ENCODE peak calls at places on chromosome 14, in four cellular contexts. One of them, this sample, is unnamed.

GRCh38 chr14:74955229-74955999 is at the start of gene PGF:
- DNase-seq in kidney tubule cell: peak
- DNase-seq in NCI-H2081: peak
- DNase-seq in HS-5: no peak
- DNase-seq in this sample: peak

GRCh38 chr14:97056086-97056485 is 258.9 kb downstream of the VRK1 start:
- DNase-seq in kidney tubule cell: no peak
- DNase-seq in NCI-H2081: no peak
- DNase-seq in HS-5: no peak
- DNase-seq in this sample: no peak

GRCh38 chr14:29637406-29637805 is 290.2 kb downstream of the PRKD1 start:
- DNase-seq in HS-5: no peak
- DNase-seq in kidney tubule cell: peak
- DNase-seq in NCI-H2081: peak
- DNase-seq in this sample: no peak

GRCh38 chr14:99374964-99375363 is 103.0 kb upstream of the BCL11B start:
- DNase-seq in HS-5: no peak
- DNase-seq in NCI-H2081: no peak
- DNase-seq in kidney tubule cell: no peak
- DNase-seq in this sample: no peak

GRCh38 chr14:102140027-102140749 is 491 bp downstream of the WDR20 start:
- DNase-seq in NCI-H2081: peak
- DNase-seq in HS-5: no peak
- DNase-seq in kidney tubule cell: peak
- DNase-seq in this sample: peak

GRCh38 chr14:69861170-69861569 is 18.0 kb upstream of the SMOC1 start:
- DNase-seq in kidney tubule cell: no peak
- DNase-seq in HS-5: no peak
- DNase-seq in NCI-H2081: no peak
- DNase-seq in this sample: no peak

GRCh38 chr14:56461876-56462275 is 117.7 kb upstream of the TMEM260 start:
- DNase-seq in NCI-H2081: no peak
- DNase-seq in kidney tubule cell: no peak
- DNase-seq in HS-5: no peak
- DNase-seq in this sample: no peak

GRCh38 chr14:33986804-33987203 is 35.9 kb upstream of the EGLN3 start:
- DNase-seq in HS-5: peak
- DNase-seq in NCI-H2081: no peak
- DNase-seq in kidney tubule cell: peak
- DNase-seq in this sample: peak

GRCh38 chr14:64971890-64972785 is at the start of gene RAB15:
- DNase-seq in NCI-H2081: peak
- DNase-seq in kidney tubule cell: peak
- DNase-seq in HS-5: no peak
- DNase-seq in this sample: peak

GRCh38 chr14:76715102-76715926 is 46.0 kb upstream of the VASH1 start:
- DNase-seq in NCI-H2081: peak
- DNase-seq in kidney tubule cell: no peak
- DNase-seq in HS-5: no peak
- DNase-seq in this sample: no peak

GRCh38 chr14:79514700-79515099 is 696.6 kb downstream of the DIO2 start:
- DNase-seq in HS-5: peak
- DNase-seq in NCI-H2081: no peak
- DNase-seq in kidney tubule cell: peak
- DNase-seq in this sample: peak

GRCh38 chr14:99388286-99388685 is 92.4 kb downstream of the SETD3 start:
- DNase-seq in kidney tubule cell: no peak
- DNase-seq in NCI-H2081: no peak
- DNase-seq in HS-5: no peak
- DNase-seq in this sample: no peak

GRCh38 chr14:104469591-104469990 is 110.0 kb upstream of the C14orf180 start:
- DNase-seq in NCI-H2081: no peak
- DNase-seq in HS-5: no peak
- DNase-seq in kidney tubule cell: no peak
- DNase-seq in this sample: no peak

GRCh38 chr14:96852823-96853422 is 55.7 kb downstream of the VRK1 start:
- DNase-seq in kidney tubule cell: peak
- DNase-seq in NCI-H2081: peak
- DNase-seq in HS-5: peak
- DNase-seq in this sample: peak

GRCh38 chr14:91920526-91920925 is 27.0 kb downstream of the FBLN5 start:
- DNase-seq in HS-5: no peak
- DNase-seq in kidney tubule cell: no peak
- DNase-seq in NCI-H2081: no peak
- DNase-seq in this sample: no peak

GRCh38 chr14:57293851-57294837 is 25.4 kb downstream of the AP5M1 start:
- DNase-seq in HS-5: no peak
- DNase-seq in kidney tubule cell: no peak
- DNase-seq in NCI-H2081: no peak
- DNase-seq in this sample: peak

GRCh38 chr14:99735189-99736135 is 51.4 kb downstream of the CYP46A1 start:
- DNase-seq in kidney tubule cell: no peak
- DNase-seq in HS-5: no peak
- DNase-seq in NCI-H2081: no peak
- DNase-seq in this sample: no peak

GRCh38 chr14:20803221-20803620 is 577 bp upstream of the RNASE1 start:
- DNase-seq in NCI-H2081: no peak
- DNase-seq in kidney tubule cell: no peak
- DNase-seq in HS-5: no peak
- DNase-seq in this sample: no peak

GRCh38 chr14:37697489-37698121 is 102.2 kb downstream of the TTC6 start:
- DNase-seq in NCI-H2081: no peak
- DNase-seq in HS-5: peak
- DNase-seq in kidney tubule cell: peak
- DNase-seq in this sample: peak

GRCh38 chr14:24144451-24144850 is 2.0 kb downstream of the PSME2 start:
- DNase-seq in NCI-H2081: no peak
- DNase-seq in HS-5: no peak
- DNase-seq in kidney tubule cell: no peak
- DNase-seq in this sample: no peak

GRCh38 chr14:63632932-63633514 is 8.6 kb downstream of the WDR89 start:
- DNase-seq in kidney tubule cell: peak
- DNase-seq in NCI-H2081: peak
- DNase-seq in HS-5: no peak
- DNase-seq in this sample: peak

GRCh38 chr14:102208741-102209140 is 69.0 kb downstream of the WDR20 start:
- DNase-seq in NCI-H2081: no peak
- DNase-seq in kidney tubule cell: no peak
- DNase-seq in HS-5: no peak
- DNase-seq in this sample: no peak

GRCh38 chr14:35829449-35829848 is 3.3 kb downstream of the BRMS1L start:
- DNase-seq in HS-5: no peak
- DNase-seq in kidney tubule cell: no peak
- DNase-seq in NCI-H2081: no peak
- DNase-seq in this sample: no peak

GRCh38 chr14:93081875-93082570 is 33.7 kb downstream of the ITPK1 start:
- DNase-seq in kidney tubule cell: no peak
- DNase-seq in HS-5: no peak
- DNase-seq in NCI-H2081: no peak
- DNase-seq in this sample: no peak

GRCh38 chr14:104558231-104559042 is 21.1 kb upstream of the C14orf180 start:
- DNase-seq in kidney tubule cell: no peak
- DNase-seq in NCI-H2081: no peak
- DNase-seq in HS-5: no peak
- DNase-seq in this sample: no peak

GRCh38 chr14:65303185-65303901 is 109.2 kb upstream of the FUT8 start:
- DNase-seq in HS-5: no peak
- DNase-seq in kidney tubule cell: peak
- DNase-seq in NCI-H2081: no peak
- DNase-seq in this sample: no peak

GRCh38 chr14:59275668-59276067 is 87.2 kb downstream of the DAAM1 start:
- DNase-seq in HS-5: peak
- DNase-seq in kidney tubule cell: peak
- DNase-seq in NCI-H2081: no peak
- DNase-seq in this sample: peak

This sample was measured in hepatocyte.